ENCODE peak calls at places on chromosome 13, in eight cellular contexts. One of them, this sample, is unnamed. For H3K9me3, the result is how much of the 10 kb centered on the place peaks cover.

GRCh38 chr13:113989585-113990300 is 15.9 kb upstream of the C13orf46 start:
- DNase-seq in neuronal stem cell: no peak
- DNase-seq in CD4-positive, alpha-beta memory T cell: no peak
- DNase-seq in CD4-positive, alpha-beta T cell: no peak
- DNase-seq in spleen: peak
- DNase-seq in right lobe of liver: peak
- DNase-seq in transverse colon: no peak
- DNase-seq in tibial nerve: no peak
- DNase-seq in this sample: no peak

GRCh38 chr13:62598708-62599107 is 1183.1 kb upstream of the PCDH20 start:
- DNase-seq in spleen: no peak
- DNase-seq in neuronal stem cell: no peak
- DNase-seq in CD4-positive, alpha-beta T cell: no peak
- DNase-seq in transverse colon: no peak
- DNase-seq in tibial nerve: no peak
- DNase-seq in CD4-positive, alpha-beta memory T cell: no peak
- DNase-seq in right lobe of liver: no peak
- DNase-seq in this sample: no peak

GRCh38 chr13:23467048-23467931 is 33.8 kb upstream of the SACS start:
- DNase-seq in transverse colon: no peak
- DNase-seq in right lobe of liver: no peak
- DNase-seq in CD4-positive, alpha-beta T cell: no peak
- DNase-seq in tibial nerve: no peak
- DNase-seq in spleen: peak
- DNase-seq in neuronal stem cell: no peak
- DNase-seq in CD4-positive, alpha-beta memory T cell: no peak
- DNase-seq in this sample: no peak

GRCh38 chr13:79591493-79591892 is 110.5 kb downstream of the NDFIP2 start:
- DNase-seq in neuronal stem cell: no peak
- DNase-seq in tibial nerve: no peak
- DNase-seq in CD4-positive, alpha-beta T cell: no peak
- DNase-seq in CD4-positive, alpha-beta memory T cell: no peak
- DNase-seq in right lobe of liver: no peak
- DNase-seq in transverse colon: no peak
- DNase-seq in spleen: no peak
- DNase-seq in this sample: no peak

GRCh38 chr13:110964229-110965037 is 49.6 kb upstream of the ANKRD10 start:
- DNase-seq in spleen: no peak
- DNase-seq in tibial nerve: no peak
- DNase-seq in right lobe of liver: no peak
- DNase-seq in transverse colon: no peak
- DNase-seq in CD4-positive, alpha-beta memory T cell: no peak
- DNase-seq in CD4-positive, alpha-beta T cell: no peak
- DNase-seq in neuronal stem cell: no peak
- DNase-seq in this sample: no peak

GRCh38 chr13:97018029-97018819 is 23.9 kb upstream of the OXGR1 start:
- DNase-seq in tibial nerve: no peak
- DNase-seq in neuronal stem cell: no peak
- DNase-seq in transverse colon: peak
- DNase-seq in CD4-positive, alpha-beta T cell: peak
- DNase-seq in spleen: no peak
- DNase-seq in CD4-positive, alpha-beta memory T cell: peak
- DNase-seq in right lobe of liver: no peak
- DNase-seq in this sample: peak

GRCh38 chr13:95553614-95554385 is 1.3 kb downstream of the CLDN10 start:
- DNase-seq in neuronal stem cell: no peak
- DNase-seq in CD4-positive, alpha-beta T cell: no peak
- DNase-seq in right lobe of liver: no peak
- DNase-seq in transverse colon: no peak
- DNase-seq in tibial nerve: no peak
- DNase-seq in spleen: no peak
- DNase-seq in CD4-positive, alpha-beta memory T cell: no peak
- DNase-seq in this sample: no peak

GRCh38 chr13:21106089-21106488 is 44.7 kb upstream of the LATS2 start:
- DNase-seq in right lobe of liver: no peak
- DNase-seq in CD4-positive, alpha-beta memory T cell: no peak
- DNase-seq in CD4-positive, alpha-beta T cell: no peak
- DNase-seq in spleen: no peak
- DNase-seq in transverse colon: no peak
- DNase-seq in tibial nerve: no peak
- DNase-seq in neuronal stem cell: no peak
- DNase-seq in this sample: peak

GRCh38 chr13:26445092-26445491 is 112.4 kb upstream of the WASF3 start:
- DNase-seq in CD4-positive, alpha-beta memory T cell: no peak
- DNase-seq in spleen: no peak
- DNase-seq in neuronal stem cell: no peak
- DNase-seq in transverse colon: no peak
- DNase-seq in right lobe of liver: no peak
- DNase-seq in CD4-positive, alpha-beta T cell: no peak
- DNase-seq in tibial nerve: no peak
- DNase-seq in this sample: no peak

GRCh38 chr13:31111136-31111535 is 50.6 kb downstream of the HSPH1 start:
- DNase-seq in tibial nerve: no peak
- DNase-seq in CD4-positive, alpha-beta memory T cell: no peak
- DNase-seq in right lobe of liver: no peak
- DNase-seq in CD4-positive, alpha-beta T cell: no peak
- DNase-seq in spleen: no peak
- DNase-seq in transverse colon: no peak
- DNase-seq in neuronal stem cell: no peak
- DNase-seq in this sample: peak

GRCh38 chr13:109412232-109412935 is 374.0 kb downstream of the IRS2 start:
- DNase-seq in spleen: no peak
- DNase-seq in right lobe of liver: peak
- DNase-seq in tibial nerve: no peak
- DNase-seq in CD4-positive, alpha-beta memory T cell: no peak
- DNase-seq in neuronal stem cell: peak
- DNase-seq in CD4-positive, alpha-beta T cell: no peak
- DNase-seq in transverse colon: peak
- DNase-seq in this sample: no peak

GRCh38 chr13:106450991-106451390 is 84.5 kb downstream of the EFNB2 start:
- DNase-seq in neuronal stem cell: no peak
- DNase-seq in CD4-positive, alpha-beta T cell: no peak
- DNase-seq in tibial nerve: no peak
- DNase-seq in CD4-positive, alpha-beta memory T cell: no peak
- DNase-seq in right lobe of liver: no peak
- DNase-seq in transverse colon: no peak
- DNase-seq in spleen: no peak
- DNase-seq in this sample: no peak

GRCh38 chr13:31037874-31038475 is 105.5 kb downstream of the TEX26 start:
- DNase-seq in right lobe of liver: no peak
- DNase-seq in neuronal stem cell: no peak
- DNase-seq in tibial nerve: no peak
- DNase-seq in CD4-positive, alpha-beta memory T cell: no peak
- DNase-seq in CD4-positive, alpha-beta T cell: no peak
- DNase-seq in spleen: no peak
- DNase-seq in transverse colon: no peak
- DNase-seq in this sample: no peak

GRCh38 chr13:32019612-32020233 is 11.9 kb upstream of the FRY start:
- DNase-seq in transverse colon: peak
- DNase-seq in neuronal stem cell: peak
- DNase-seq in CD4-positive, alpha-beta T cell: no peak
- DNase-seq in CD4-positive, alpha-beta memory T cell: peak
- DNase-seq in tibial nerve: no peak
- DNase-seq in spleen: no peak
- DNase-seq in right lobe of liver: no peak
- DNase-seq in this sample: peak

GRCh38 chr13:89029062-89029461 is 1357.9 kb downstream of the SLITRK5 start:
- DNase-seq in tibial nerve: no peak
- DNase-seq in CD4-positive, alpha-beta T cell: no peak
- DNase-seq in neuronal stem cell: no peak
- DNase-seq in right lobe of liver: no peak
- DNase-seq in spleen: no peak
- DNase-seq in transverse colon: no peak
- DNase-seq in CD4-positive, alpha-beta memory T cell: no peak
- DNase-seq in this sample: no peak

GRCh38 chr13:33069365-33069764 is 53.1 kb downstream of the KL start:
- DNase-seq in CD4-positive, alpha-beta memory T cell: no peak
- DNase-seq in CD4-positive, alpha-beta T cell: no peak
- DNase-seq in tibial nerve: no peak
- DNase-seq in right lobe of liver: no peak
- DNase-seq in spleen: no peak
- DNase-seq in neuronal stem cell: no peak
- DNase-seq in transverse colon: no peak
- DNase-seq in this sample: no peak

GRCh38 chr13:109979186-109979585 is 192.8 kb upstream of the IRS2 start:
- DNase-seq in spleen: no peak
- DNase-seq in transverse colon: no peak
- DNase-seq in tibial nerve: no peak
- DNase-seq in CD4-positive, alpha-beta memory T cell: no peak
- DNase-seq in CD4-positive, alpha-beta T cell: no peak
- DNase-seq in neuronal stem cell: no peak
- DNase-seq in right lobe of liver: no peak
- DNase-seq in this sample: no peak

GRCh38 chr13:31101511-31102170 is 60.1 kb downstream of the HSPH1 start:
- DNase-seq in spleen: no peak
- DNase-seq in right lobe of liver: no peak
- DNase-seq in neuronal stem cell: no peak
- DNase-seq in transverse colon: no peak
- DNase-seq in CD4-positive, alpha-beta T cell: no peak
- DNase-seq in tibial nerve: no peak
- DNase-seq in CD4-positive, alpha-beta memory T cell: no peak
- DNase-seq in this sample: no peak

GRCh38 chr13:32086791-32087441 is 55.3 kb downstream of the FRY start:
- DNase-seq in tibial nerve: no peak
- DNase-seq in neuronal stem cell: no peak
- DNase-seq in transverse colon: no peak
- DNase-seq in CD4-positive, alpha-beta T cell: no peak
- DNase-seq in spleen: no peak
- DNase-seq in CD4-positive, alpha-beta memory T cell: no peak
- DNase-seq in right lobe of liver: no peak
- DNase-seq in this sample: no peak

GRCh38 chr13:98206946-98207345 is 29.9 kb upstream of the RNF113B start:
- DNase-seq in right lobe of liver: no peak
- DNase-seq in CD4-positive, alpha-beta memory T cell: no peak
- DNase-seq in transverse colon: no peak
- DNase-seq in neuronal stem cell: no peak
- DNase-seq in tibial nerve: no peak
- DNase-seq in spleen: no peak
- DNase-seq in CD4-positive, alpha-beta T cell: no peak
- DNase-seq in this sample: peak
- H3K9me3 ChIP-seq in right lobe of liver: under half
- H3K9me3 ChIP-seq in CD4-positive, alpha-beta memory T cell: under half
- H3K9me3 ChIP-seq in transverse colon: under half
- H3K9me3 ChIP-seq in neuronal stem cell: under half
- H3K9me3 ChIP-seq in tibial nerve: under half
- H3K9me3 ChIP-seq in spleen: under half
- H3K9me3 ChIP-seq in CD4-positive, alpha-beta T cell: under half
- H3K9me3 ChIP-seq in this sample: under half

DNA sequence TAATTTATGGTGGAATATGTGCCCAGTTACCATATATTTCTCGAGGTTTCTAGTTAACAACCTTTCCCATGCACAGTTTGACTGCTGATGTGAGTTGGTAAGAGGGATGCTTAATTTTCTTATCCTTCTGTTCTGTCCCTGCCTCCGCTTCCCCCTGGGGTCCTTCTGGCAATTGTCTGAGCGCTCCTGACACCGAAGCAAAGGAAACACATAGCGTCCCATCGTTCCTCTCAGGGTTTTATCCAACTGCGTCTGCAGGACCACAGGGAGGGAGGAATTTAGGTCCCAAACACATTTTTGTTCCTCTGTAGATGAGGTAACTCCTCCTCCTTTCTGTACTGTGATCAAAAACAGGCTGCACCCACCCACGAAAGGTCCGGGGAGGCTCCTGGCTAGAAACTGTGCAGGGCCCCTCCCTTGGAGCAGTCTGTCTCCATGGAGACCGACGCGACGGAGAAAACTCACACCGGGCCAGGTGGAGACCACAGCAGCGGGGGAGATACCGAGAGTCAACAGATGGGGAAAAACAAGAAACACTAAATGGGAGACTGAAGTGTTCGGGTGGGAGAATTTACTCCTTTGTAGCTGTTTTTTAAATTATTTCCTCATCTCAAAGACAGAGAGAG is 191.9 kb upstream of the NBEA start:
- DNase-seq in spleen: no peak
- DNase-seq in right lobe of liver: no peak
- DNase-seq in tibial nerve: no peak
- DNase-seq in neuronal stem cell: peak
- DNase-seq in CD4-positive, alpha-beta T cell: no peak
- DNase-seq in transverse colon: peak
- DNase-seq in CD4-positive, alpha-beta memory T cell: no peak
- DNase-seq in this sample: no peak
- H3K27ac ChIP-seq in spleen: no peak
- H3K27ac ChIP-seq in right lobe of liver: no peak
- H3K27ac ChIP-seq in tibial nerve: no peak
- H3K27ac ChIP-seq in neuronal stem cell: no peak
- H3K27ac ChIP-seq in CD4-positive, alpha-beta T cell: no peak
- H3K27ac ChIP-seq in transverse colon: no peak
- H3K27ac ChIP-seq in CD4-positive, alpha-beta memory T cell: no peak
- H3K27ac ChIP-seq in this sample: no peak

DNA sequence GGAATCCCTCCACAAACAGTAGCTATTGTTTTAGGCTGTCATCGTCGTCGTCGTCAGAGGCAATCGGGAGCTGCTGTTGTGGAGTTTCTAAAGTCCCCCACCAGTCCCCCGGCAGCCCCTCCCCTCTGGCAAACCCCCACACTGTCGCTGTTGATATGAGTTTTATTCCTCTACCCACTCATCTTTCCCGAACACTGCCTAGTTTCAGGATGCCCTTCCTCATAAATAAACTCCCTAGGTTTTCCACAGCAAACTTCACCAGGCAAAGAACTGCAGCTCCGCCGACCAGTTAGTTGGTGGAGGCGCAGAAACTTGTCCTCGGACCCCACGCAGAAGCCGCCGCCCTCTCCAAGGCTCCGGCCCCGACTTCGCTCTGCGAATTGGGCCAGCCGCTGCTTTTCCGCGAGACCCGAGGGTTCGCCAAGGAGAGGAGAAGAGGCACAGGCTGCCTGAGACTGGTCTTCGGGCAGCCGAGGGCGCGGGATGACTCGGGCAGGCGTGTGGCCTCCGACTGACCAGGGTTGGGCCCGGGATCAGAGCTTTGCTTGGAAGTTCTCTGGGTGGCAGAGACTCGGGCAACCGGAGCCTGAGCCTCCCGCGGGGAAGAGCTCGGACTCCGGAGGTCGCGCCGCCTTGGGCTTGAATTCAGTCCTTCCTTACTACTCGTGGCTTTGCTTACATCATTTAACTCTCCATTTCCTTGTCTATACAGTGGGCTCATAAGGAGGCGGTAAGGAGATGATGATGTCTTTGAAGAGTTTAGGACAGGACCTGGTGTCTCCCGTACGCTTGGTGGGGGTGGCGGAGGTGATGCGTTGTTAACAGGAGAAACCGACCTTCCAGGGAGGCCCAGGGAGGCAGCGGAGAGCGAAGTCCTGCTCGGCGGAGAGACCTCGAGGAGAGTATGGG is 7.9 kb downstream of the PDX1 start:
- DNase-seq in neuronal stem cell: peak
- DNase-seq in CD4-positive, alpha-beta memory T cell: no peak
- DNase-seq in CD4-positive, alpha-beta T cell: no peak
- DNase-seq in spleen: no peak
- DNase-seq in tibial nerve: no peak
- DNase-seq in right lobe of liver: no peak
- DNase-seq in transverse colon: no peak
- DNase-seq in this sample: no peak
- H3K9me3 ChIP-seq in neuronal stem cell: under half
- H3K9me3 ChIP-seq in CD4-positive, alpha-beta memory T cell: under half
- H3K9me3 ChIP-seq in CD4-positive, alpha-beta T cell: under half
- H3K9me3 ChIP-seq in spleen: under half
- H3K9me3 ChIP-seq in tibial nerve: under half
- H3K9me3 ChIP-seq in right lobe of liver: under half
- H3K9me3 ChIP-seq in transverse colon: under half
- H3K9me3 ChIP-seq in this sample: under half

GRCh38 chr13:44385847-44386246 is 12.2 kb downstream of the SERP2 start:
- DNase-seq in spleen: no peak
- DNase-seq in right lobe of liver: no peak
- DNase-seq in neuronal stem cell: no peak
- DNase-seq in CD4-positive, alpha-beta memory T cell: no peak
- DNase-seq in transverse colon: no peak
- DNase-seq in tibial nerve: no peak
- DNase-seq in CD4-positive, alpha-beta T cell: no peak
- DNase-seq in this sample: no peak
- H3K27ac ChIP-seq in spleen: no peak
- H3K27ac ChIP-seq in right lobe of liver: peak
- H3K27ac ChIP-seq in neuronal stem cell: no peak
- H3K27ac ChIP-seq in CD4-positive, alpha-beta memory T cell: no peak
- H3K27ac ChIP-seq in transverse colon: no peak
- H3K27ac ChIP-seq in tibial nerve: no peak
- H3K27ac ChIP-seq in CD4-positive, alpha-beta T cell: no peak
- H3K27ac ChIP-seq in this sample: no peak